ENCODE peak calls at places on chromosomes 4 and X, in five cellular contexts. W is MM.1S, K is thoracic aorta, G is transverse colon, J is endodermal cell. D is an unnamed sample.
A peak's percentile ranks its signal among the peaks of the same experiment; 100 is the strongest.

GRCh38 chrX:135740683-135741149 is 27.3 kb downstream of the CT45A3 start:
- DNase-seq in W (peak; percentile 64), K (no peak), G (peak; percentile 26), J (peak; percentile 70), D (no peak)

GRCh38 chr4:185128272-185129119 is 14.6 kb upstream of the SLC25A4 start:
- DNase-seq in W (no peak), K (no peak), G (peak; percentile 22), J (peak; percentile 85), D (peak; percentile 63)

GRCh38 chr4:156983366-156983765 is 11.8 kb upstream of the PDGFC start:
- DNase-seq in W (peak; percentile 9), K (no peak), G (no peak), J (no peak), D (peak; percentile 56)

GRCh38 chr4:176810481-176811249 is 17.9 kb upstream of the VEGFC start:
- DNase-seq in W (no peak), K (no peak), G (no peak), J (no peak), D (no peak)

GRCh38 chrX:148670277-148670676 is 169.9 kb downstream of the AFF2 start:
- DNase-seq in W (no peak), K (no peak), G (no peak), J (no peak), D (no peak)

GRCh38 chrX:11214346-11215190 is 78.6 kb upstream of the AMELX start:
- DNase-seq in W (no peak), K (no peak), G (no peak), J (no peak), D (no peak)

GRCh38 chrX:123277821-123278220 is 93.7 kb downstream of the GRIA3 start:
- DNase-seq in W (no peak), K (no peak), G (no peak), J (no peak), D (no peak)

GRCh38 chr4:26273308-26273980 is 47.4 kb upstream of the RBPJ start:
- DNase-seq in W (no peak), K (no peak), G (no peak), J (peak; percentile 75), D (no peak)

GRCh38 chr4:48254381-48255072 is 15.1 kb downstream of the TEC start:
- DNase-seq in W (no peak), K (no peak), G (no peak), J (no peak), D (peak; percentile 98)

GRCh38 chr4:154593868-154594267 is 3.3 kb upstream of the FGA start:
- DNase-seq in W (no peak), K (no peak), G (no peak), J (no peak), D (no peak)

GRCh38 chr4:100082852-100083251 is 107.4 kb downstream of the DDIT4L start:
- DNase-seq in W (no peak), K (no peak), G (no peak), J (no peak), D (no peak)

GRCh38 chr4:123291329-123291728 is 105.3 kb upstream of the SPRY1 start:
- DNase-seq in W (no peak), K (no peak), G (no peak), J (no peak), D (peak; percentile 7)

GRCh38 chrX:137573356-137574101 is 7.6 kb downstream of the ZIC3 start:
- DNase-seq in W (no peak), K (no peak), G (no peak), J (peak; percentile 81), D (no peak)

GRCh38 chr4:2714071-2714770 is 41.9 kb downstream of the TNIP2 start:
- DNase-seq in W (no peak), K (no peak), G (no peak), J (no peak), D (peak; percentile 73)

GRCh38 chrX:34300871-34301270 is 168.8 kb upstream of the FAM47A start:
- DNase-seq in W (peak; percentile 43), K (no peak), G (no peak), J (peak; percentile 83), D (peak; percentile 8)

GRCh38 chr4:102285831-102286230 is 59.5 kb downstream of the SLC39A8 start:
- DNase-seq in W (no peak), K (no peak), G (no peak), J (no peak), D (peak; percentile 66)

DNA sequence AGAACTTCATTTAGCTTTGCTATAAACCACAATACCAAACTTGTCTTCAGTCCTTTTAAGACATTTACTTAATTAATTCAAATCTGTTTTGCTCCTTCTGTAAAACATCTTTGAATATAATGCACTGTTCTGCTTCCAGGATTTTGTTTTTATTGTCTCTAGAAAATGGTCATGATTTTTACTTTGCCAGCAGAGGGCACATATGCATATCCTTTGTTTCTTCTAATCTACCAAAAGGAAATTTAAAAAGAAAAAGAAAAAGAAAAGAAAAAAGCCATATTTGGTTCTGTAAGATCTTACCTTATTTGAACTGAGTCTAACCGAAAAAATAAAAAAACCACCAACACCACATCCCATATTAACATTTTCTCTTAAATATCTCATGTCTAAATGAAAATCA is 101.9 kb upstream of the CCSER1 start:
- DNase-seq in W (no peak), K (no peak), G (no peak), J (no peak), D (peak; percentile 1)
- TF ChIP-seq CTCF in W (peak; percentile 36), K (no peak), G (no peak), J (peak; percentile 73), D (no peak)

GRCh38 chr4:150082241-150082640 is 4.0 kb downstream of the DCLK2 start:
- DNase-seq in W (peak; percentile 77), K (no peak), G (no peak), J (no peak), D (no peak)

GRCh38 chr4:150078996-150079581 is 844 bp downstream of the DCLK2 start:
- DNase-seq in W (peak; percentile 23), K (no peak), G (peak; percentile 37), J (peak; percentile 81), D (peak; percentile 24)

GRCh38 chr4:150080875-150081274 is 2.6 kb downstream of the DCLK2 start:
- DNase-seq in W (no peak), K (no peak), G (no peak), J (no peak), D (no peak)

GRCh38 chr4:150078041-150078995 is at the start of gene DCLK2:
- DNase-seq in W (peak; percentile 47), K (peak; percentile 52), G (peak; percentile 59), J (peak; percentile 86), D (peak; percentile 79)

GRCh38 chr4:150080335-150080734 is 2.1 kb downstream of the DCLK2 start:
- DNase-seq in W (no peak), K (no peak), G (no peak), J (no peak), D (peak; percentile 60)
- H3K4me3 ChIP-seq in W (no peak overlapping the region), K (peak overlapping the region; percentile 91), G (no peak overlapping the region), J (no peak overlapping the region), D (peak overlapping the region; percentile 85)

GRCh38 chr4:22238742-22239141 is 277.1 kb downstream of the ADGRA3 start:
- DNase-seq in W (no peak), K (no peak), G (peak; percentile 16), J (peak; percentile 72), D (peak; percentile 1)
- TF ChIP-seq CTCF in W (peak; percentile 3), K (no peak), G (no peak), J (peak; percentile 74), D (no peak)

GRCh38 chrX:100913111-100913510 is 15.6 kb downstream of the XKRX start:
- DNase-seq in W (no peak), K (no peak), G (no peak), J (no peak), D (no peak)

GRCh38 chrX:100911731-100912130 is 17.0 kb downstream of the XKRX start:
- DNase-seq in W (no peak), K (no peak), G (no peak), J (no peak), D (no peak)
- H3K4me3 ChIP-seq in W (no peak overlapping the region), K (no peak overlapping the region), G (no peak overlapping the region), J (no peak overlapping the region), D (no peak overlapping the region)

DNA sequence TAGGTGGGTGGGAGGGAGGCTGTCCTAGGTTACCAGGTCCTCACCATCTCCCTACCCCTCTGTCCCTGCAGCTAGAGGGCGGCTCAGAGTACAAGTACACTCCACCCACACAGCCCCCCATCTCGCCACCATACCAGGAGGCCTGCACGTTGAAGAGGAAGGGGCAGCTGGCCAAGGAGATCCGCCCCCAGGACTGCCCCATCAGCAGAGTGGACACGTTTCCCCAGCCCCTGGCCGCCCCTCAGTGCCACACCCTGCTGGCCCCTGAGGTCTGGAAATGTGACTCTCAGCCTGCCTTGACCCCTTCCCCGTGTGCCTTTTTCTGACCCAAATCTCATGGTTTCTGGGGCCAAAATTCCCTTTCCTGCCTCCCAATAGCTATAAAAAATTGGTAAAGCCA is 6.5 kb downstream of the FTSJ1 start:
- DNase-seq in W (no peak), K (no peak), G (no peak), J (no peak), D (no peak)
- TF ChIP-seq CTCF in W (no peak), K (no peak), G (no peak), J (no peak), D (no peak)

DNA sequence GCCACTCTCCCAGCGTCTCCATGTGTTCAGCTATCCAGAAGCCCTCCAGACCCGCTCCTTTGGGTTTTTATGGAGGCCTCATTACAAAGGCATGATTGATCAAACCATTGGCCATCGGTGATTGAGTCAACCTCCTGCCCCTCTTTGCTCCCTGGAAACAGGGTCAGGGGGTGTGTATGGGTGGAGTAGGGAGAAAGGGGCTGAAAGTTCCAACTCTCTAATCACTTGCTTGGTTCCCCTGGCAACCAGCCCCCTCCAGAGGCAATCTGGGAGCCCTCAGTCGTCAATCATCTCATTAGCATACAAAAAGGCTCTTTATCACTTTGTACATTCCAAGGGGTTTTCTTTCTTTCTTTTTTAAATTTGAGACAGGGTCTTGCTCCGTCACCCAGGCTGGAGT is 2.3 kb downstream of the TRIM2 start:
- DNase-seq in W (no peak), K (no peak), G (no peak), J (peak; percentile 86), D (no peak)
- H3K4me3 ChIP-seq in W (no peak overlapping the region), K (no peak overlapping the region), G (peak overlapping the region; percentile 35), J (peak overlapping the region; percentile 87), D (no peak overlapping the region)

GRCh38 chrX:138711399-138712347 is at the start of gene FGF13:
- DNase-seq in W (peak; percentile 68), K (no peak), G (peak; percentile 7), J (peak; percentile 85), D (peak; percentile 6)
- TF ChIP-seq CTCF in W (peak; percentile 52), K (peak; percentile 37), G (no peak), J (peak; percentile 78), D (no peak)

GRCh38 chr4:180827610-180828009 is 1415.6 kb upstream of the TENM3 start:
- DNase-seq in W (no peak), K (no peak), G (no peak), J (peak; percentile 43), D (peak; percentile 1)
- H3K4me3 ChIP-seq in W (no peak overlapping the region), K (peak overlapping the region; percentile 66), G (no peak overlapping the region), J (no peak overlapping the region), D (peak overlapping the region; percentile 35)

GRCh38 chr4:74444891-74445642 is at the start of gene AREG:
- DNase-seq in W (peak; percentile 89), K (peak; percentile 33), G (peak; percentile 94), J (peak; percentile 93), D (peak; percentile 85)
- TF ChIP-seq CTCF in W (peak; percentile 66), K (peak; percentile 44), G (peak; percentile 78), J (peak; percentile 72), D (peak; percentile 70)

DNA sequence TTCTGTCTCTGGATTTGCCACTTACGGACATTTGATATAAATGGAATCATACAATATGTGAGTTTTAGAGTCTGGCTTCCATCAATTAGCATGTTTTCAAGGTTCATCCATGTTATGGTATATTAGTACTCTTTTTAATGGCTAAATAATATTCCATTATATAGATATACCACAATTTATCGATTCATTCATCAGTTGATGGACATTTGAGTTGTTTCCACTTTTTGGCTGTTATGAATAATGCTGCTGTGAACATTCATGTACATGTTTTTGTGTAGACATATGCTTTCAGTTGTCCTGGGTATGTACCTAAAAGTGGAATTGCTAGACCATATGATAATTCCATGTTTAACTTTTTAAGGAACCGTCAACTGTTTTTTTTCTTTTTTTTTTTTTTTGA is 61.2 kb upstream of the MND1 start:
- DNase-seq in W (no peak), K (no peak), G (no peak), J (no peak), D (no peak)
- H3K4me3 ChIP-seq in W (no peak overlapping the region), K (no peak overlapping the region), G (no peak overlapping the region), J (peak overlapping the region; percentile 4), D (no peak overlapping the region)